ENCODE peak calls at places on chromosome 7, in four cellular contexts. Y is GM12892; Q is stimulated activated CD8-positive, alpha-beta memory T cell treated with anti-CD3 and anti-CD28 coated beads, Interleukin-15, amount 100 ng/mL, for 24 hours; L is mesendoderm. K is an unnamed sample.
A peak's percentile ranks its signal among the peaks of the same experiment; 100 is the strongest.

GRCh38 chr7:1992554-1992953 is 240.2 kb downstream of the MAD1L1 start:
- DNase-seq in L (no peak), Y (no peak), Q (no peak), K (no peak)

GRCh38 chr7:2098056-2098455 is 134.7 kb downstream of the MAD1L1 start:
- DNase-seq in L (no peak), Q (no peak), Y (no peak), K (no peak)

GRCh38 chr7:8423057-8423456 is 10.4 kb upstream of the NXPH1 start:
- DNase-seq in Y (no peak), L (peak; percentile 44), Q (no peak), K (no peak)

GRCh38 chr7:140018125-140019043 is 44.4 kb downstream of the PARP12 start:
- DNase-seq in Q (no peak), L (no peak), Y (no peak), K (no peak)

GRCh38 chr7:157909370-157909769 is 572.6 kb downstream of the DNAJB6 start:
- DNase-seq in Q (no peak), L (no peak), Y (no peak), K (no peak)

GRCh38 chr7:47128719-47129118 is 453.2 kb downstream of the TNS3 start:
- DNase-seq in Q (no peak), L (no peak), Y (no peak), K (no peak)

GRCh38 chr7:14055813-14056212 is 66.3 kb upstream of the ETV1 start:
- DNase-seq in Y (no peak), Q (no peak), L (no peak), K (no peak)

GRCh38 chr7:91031757-91032156 is 232.5 kb upstream of the FZD1 start:
- DNase-seq in Q (no peak), Y (no peak), L (peak; percentile 72), K (no peak)

GRCh38 chr7:34260282-34260681 is 354.9 kb downstream of the BMPER start:
- DNase-seq in L (peak; percentile 38), Y (no peak), Q (no peak), K (peak; percentile 52)

GRCh38 chr7:138129551-138130165 is 53.4 kb downstream of the AKR1D1 start:
- DNase-seq in L (no peak), Q (no peak), Y (no peak), K (no peak)

GRCh38 chr7:43791-44540 is 148.4 kb upstream of the FAM20C start:
- DNase-seq in L (no peak), Y (no peak), Q (no peak), K (no peak)

GRCh38 chr7:44288381-44288685 is 37.1 kb downstream of the CAMK2B start:
- DNase-seq in Y (no peak), L (no peak), Q (no peak), K (no peak)

GRCh38 chr7:155533120-155533826 is 13.1 kb downstream of the CNPY1 start:
- DNase-seq in Q (no peak), L (no peak), Y (no peak), K (no peak)

GRCh38 chr7:138879356-138879755 is 81.4 kb upstream of the ATP6V0A4 start:
- DNase-seq in L (no peak), Y (no peak), Q (no peak), K (no peak)

GRCh38 chr7:132709971-132710567 is 133.8 kb upstream of the PLXNA4 start:
- DNase-seq in Y (no peak), L (peak; percentile 45), Q (no peak), K (peak; percentile 51)

GRCh38 chr7:100465299-100465698 is 1.2 kb upstream of the SPACDR start:
- DNase-seq in Y (no peak), L (no peak), Q (no peak), K (no peak)